ENCODE peak calls at places on chromosomes 6 and 20, in seven cellular contexts. One of them, this sample, is unnamed. For H3K27me3, the result is how much of the 10 kb centered on the place peaks cover.

GRCh38 chr6:54813901-54814300 is 32.7 kb upstream of the FAM83B start:
- DNase-seq in H7: no peak
- DNase-seq in lower lobe of right lung: no peak
- DNase-seq in uterus: no peak
- DNase-seq in body of pancreas: no peak
- DNase-seq in tibial nerve: no peak
- DNase-seq in astrocyte: peak
- DNase-seq in this sample: no peak

GRCh38 chr20:38590682-38591483 is 9.9 kb downstream of the ADIG start:
- DNase-seq in astrocyte: no peak
- DNase-seq in H7: peak
- DNase-seq in lower lobe of right lung: no peak
- DNase-seq in tibial nerve: no peak
- DNase-seq in uterus: no peak
- DNase-seq in body of pancreas: no peak
- DNase-seq in this sample: no peak

GRCh38 chr6:16681260-16681873 is 79.9 kb downstream of the ATXN1 start:
- DNase-seq in H7: no peak
- DNase-seq in body of pancreas: no peak
- DNase-seq in astrocyte: peak
- DNase-seq in uterus: no peak
- DNase-seq in lower lobe of right lung: no peak
- DNase-seq in tibial nerve: no peak
- DNase-seq in this sample: peak

GRCh38 chr6:124056884-124057283 is 253.2 kb downstream of the NKAIN2 start:
- DNase-seq in uterus: no peak
- DNase-seq in lower lobe of right lung: no peak
- DNase-seq in tibial nerve: no peak
- DNase-seq in H7: no peak
- DNase-seq in astrocyte: no peak
- DNase-seq in body of pancreas: no peak
- DNase-seq in this sample: no peak

GRCh38 chr6:56087421-56087820 is 160.0 kb downstream of the COL21A1 start:
- DNase-seq in lower lobe of right lung: no peak
- DNase-seq in uterus: no peak
- DNase-seq in astrocyte: peak
- DNase-seq in H7: no peak
- DNase-seq in tibial nerve: no peak
- DNase-seq in body of pancreas: no peak
- DNase-seq in this sample: no peak

GRCh38 chr6:12340488-12340818 is 50.3 kb downstream of the EDN1 start:
- DNase-seq in body of pancreas: no peak
- DNase-seq in tibial nerve: no peak
- DNase-seq in H7: no peak
- DNase-seq in astrocyte: no peak
- DNase-seq in uterus: no peak
- DNase-seq in lower lobe of right lung: no peak
- DNase-seq in this sample: no peak

GRCh38 chr6:44451803-44452690 is 64.5 kb downstream of the CDC5L start:
- DNase-seq in H7: no peak
- DNase-seq in astrocyte: no peak
- DNase-seq in uterus: no peak
- DNase-seq in lower lobe of right lung: no peak
- DNase-seq in body of pancreas: no peak
- DNase-seq in tibial nerve: no peak
- DNase-seq in this sample: no peak

GRCh38 chr6:108464506-108465084 is 96.1 kb upstream of the FOXO3 start:
- DNase-seq in astrocyte: no peak
- DNase-seq in body of pancreas: no peak
- DNase-seq in tibial nerve: no peak
- DNase-seq in H7: no peak
- DNase-seq in uterus: no peak
- DNase-seq in lower lobe of right lung: no peak
- DNase-seq in this sample: no peak

GRCh38 chr20:40493071-40493470 is 196.0 kb downstream of the MAFB start:
- DNase-seq in lower lobe of right lung: peak
- DNase-seq in uterus: peak
- DNase-seq in tibial nerve: peak
- DNase-seq in H7: no peak
- DNase-seq in astrocyte: peak
- DNase-seq in body of pancreas: peak
- DNase-seq in this sample: no peak

GRCh38 chr20:52454660-52455059 is 263.1 kb upstream of the ZFP64 start:
- DNase-seq in lower lobe of right lung: no peak
- DNase-seq in body of pancreas: no peak
- DNase-seq in H7: no peak
- DNase-seq in tibial nerve: no peak
- DNase-seq in astrocyte: peak
- DNase-seq in uterus: no peak
- DNase-seq in this sample: no peak

GRCh38 chr6:53846250-53846649 is 51.4 kb downstream of the LRRC1 start:
- DNase-seq in body of pancreas: no peak
- DNase-seq in H7: no peak
- DNase-seq in astrocyte: no peak
- DNase-seq in tibial nerve: no peak
- DNase-seq in uterus: no peak
- DNase-seq in lower lobe of right lung: no peak
- DNase-seq in this sample: no peak

GRCh38 chr6:83265384-83265783 is 72.2 kb downstream of the RWDD2A start:
- DNase-seq in body of pancreas: no peak
- DNase-seq in uterus: no peak
- DNase-seq in astrocyte: peak
- DNase-seq in lower lobe of right lung: no peak
- DNase-seq in H7: no peak
- DNase-seq in tibial nerve: no peak
- DNase-seq in this sample: peak

GRCh38 chr20:53713328-53714056 is 119.9 kb upstream of the ZNF217 start:
- DNase-seq in body of pancreas: no peak
- DNase-seq in uterus: no peak
- DNase-seq in lower lobe of right lung: no peak
- DNase-seq in H7: peak
- DNase-seq in astrocyte: no peak
- DNase-seq in tibial nerve: no peak
- DNase-seq in this sample: no peak

GRCh38 chr20:63830821-63831593 is at the start of gene ZBTB46:
- DNase-seq in body of pancreas: peak
- DNase-seq in H7: peak
- DNase-seq in uterus: peak
- DNase-seq in lower lobe of right lung: peak
- DNase-seq in tibial nerve: no peak
- DNase-seq in astrocyte: no peak
- DNase-seq in this sample: no peak

GRCh38 chr6:134453792-134454510 is 136.0 kb upstream of the SGK1 start:
- DNase-seq in uterus: no peak
- DNase-seq in lower lobe of right lung: no peak
- DNase-seq in astrocyte: no peak
- DNase-seq in body of pancreas: peak
- DNase-seq in tibial nerve: no peak
- DNase-seq in H7: peak
- DNase-seq in this sample: no peak

GRCh38 chr6:85063611-85064010 is 299.2 kb upstream of the TBX18 start:
- DNase-seq in body of pancreas: no peak
- DNase-seq in uterus: no peak
- DNase-seq in tibial nerve: no peak
- DNase-seq in H7: no peak
- DNase-seq in astrocyte: no peak
- DNase-seq in lower lobe of right lung: no peak
- DNase-seq in this sample: no peak
- H3K4me3 ChIP-seq in body of pancreas: no peak
- H3K4me3 ChIP-seq in uterus: no peak
- H3K4me3 ChIP-seq in tibial nerve: no peak
- H3K4me3 ChIP-seq in H7: no peak
- H3K4me3 ChIP-seq in astrocyte: no peak
- H3K4me3 ChIP-seq in lower lobe of right lung: no peak
- H3K4me3 ChIP-seq in this sample: no peak

DNA sequence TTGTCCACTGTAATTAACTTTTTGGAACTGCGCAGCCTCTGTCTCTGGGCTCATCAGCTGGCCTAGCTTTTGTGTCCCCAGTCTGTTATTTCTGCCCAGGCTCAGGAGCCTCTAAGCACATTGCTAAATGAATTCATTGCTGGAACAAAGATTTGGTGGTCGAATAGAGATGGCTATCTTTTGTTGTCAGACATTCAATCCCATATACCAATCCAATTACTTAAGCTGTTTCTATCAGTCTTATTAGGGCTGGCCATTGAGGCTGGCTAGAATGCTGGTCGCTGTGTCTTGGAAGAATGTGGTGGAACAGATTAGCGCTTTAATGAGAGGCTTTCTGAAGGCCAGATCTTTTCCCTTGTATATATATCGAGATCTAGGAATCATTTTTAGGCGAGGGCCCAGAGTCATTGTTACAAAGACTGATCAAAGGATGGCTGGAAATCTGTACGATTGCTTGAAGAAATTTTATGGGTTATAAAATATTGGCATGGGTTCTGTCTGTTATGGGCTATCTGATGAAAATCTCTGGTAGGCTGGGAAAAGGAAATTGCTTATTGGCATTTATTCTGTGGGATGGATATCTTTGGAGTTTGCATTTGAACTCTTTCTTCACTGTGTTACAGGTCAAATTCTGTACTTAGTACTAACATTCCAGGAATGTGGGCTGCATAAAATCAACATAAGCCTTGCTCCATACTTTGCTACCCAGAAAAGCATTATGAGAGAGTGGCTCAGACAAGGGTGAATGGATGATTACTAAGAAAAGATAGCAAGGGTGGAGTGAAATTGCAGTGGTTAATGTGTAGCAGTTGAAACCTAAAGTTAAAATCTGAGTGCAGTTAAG is 34.8 kb upstream of the JAG1 start:
- DNase-seq in body of pancreas: no peak
- DNase-seq in lower lobe of right lung: no peak
- DNase-seq in uterus: no peak
- DNase-seq in tibial nerve: no peak
- DNase-seq in astrocyte: peak
- DNase-seq in H7: no peak
- DNase-seq in this sample: peak
- H3K27me3 ChIP-seq in body of pancreas: under half
- H3K27me3 ChIP-seq in lower lobe of right lung: under half
- H3K27me3 ChIP-seq in uterus: under half
- H3K27me3 ChIP-seq in tibial nerve: under half
- H3K27me3 ChIP-seq in astrocyte: under half
- H3K27me3 ChIP-seq in H7: under half
- H3K27me3 ChIP-seq in this sample: under half

GRCh38 chr6:90038951-90039653 is 144.8 kb downstream of the GJA10 start:
- DNase-seq in tibial nerve: no peak
- DNase-seq in H7: no peak
- DNase-seq in uterus: no peak
- DNase-seq in lower lobe of right lung: no peak
- DNase-seq in body of pancreas: no peak
- DNase-seq in astrocyte: no peak
- DNase-seq in this sample: no peak
- H3K4me3 ChIP-seq in tibial nerve: no peak
- H3K4me3 ChIP-seq in H7: no peak
- H3K4me3 ChIP-seq in uterus: no peak
- H3K4me3 ChIP-seq in lower lobe of right lung: no peak
- H3K4me3 ChIP-seq in body of pancreas: no peak
- H3K4me3 ChIP-seq in astrocyte: no peak
- H3K4me3 ChIP-seq in this sample: no peak

GRCh38 chr6:43277643-43278523 is 20.2 kb upstream of the SLC22A7 start:
- DNase-seq in H7: peak
- DNase-seq in lower lobe of right lung: no peak
- DNase-seq in body of pancreas: no peak
- DNase-seq in uterus: no peak
- DNase-seq in tibial nerve: no peak
- DNase-seq in astrocyte: no peak
- DNase-seq in this sample: no peak
- H3K27me3 ChIP-seq in H7: under half
- H3K27me3 ChIP-seq in lower lobe of right lung: under half
- H3K27me3 ChIP-seq in body of pancreas: under half
- H3K27me3 ChIP-seq in uterus: under half
- H3K27me3 ChIP-seq in tibial nerve: under half
- H3K27me3 ChIP-seq in astrocyte: under half
- H3K27me3 ChIP-seq in this sample: under half